ENCODE peak calls at places on chromosomes 12 and 14, in four cellular contexts. N is adipocyte, R is EL, Y is transverse colon. T is an unnamed sample.

GRCh38 chr12:89821901-89822300 is 113.3 kb upstream of the ATP2B1 start:
- DNase-seq in N (no peak), R (no peak), Y (no peak), T (peak)

GRCh38 chr12:111387747-111388365 is 17.9 kb upstream of the SH2B3 start:
- DNase-seq in N (no peak), R (no peak), Y (no peak), T (no peak)

GRCh38 chr12:88362439-88362838 is 217.8 kb downstream of the KITLG start:
- DNase-seq in N (no peak), R (peak), Y (no peak), T (no peak)

GRCh38 chr12:59916988-59917387 is 321.2 kb downstream of the SLC16A7 start:
- DNase-seq in N (no peak), R (no peak), Y (no peak), T (no peak)

GRCh38 chr12:47820631-47821345 is 1.1 kb upstream of the HDAC7 start:
- DNase-seq in N (peak), R (peak), Y (peak), T (no peak)

GRCh38 chr14:101004176-101004575 is 100.7 kb upstream of the RTL1 start:
- DNase-seq in N (no peak), R (no peak), Y (no peak), T (no peak)

GRCh38 chr12:94074970-94075695 is 73.2 kb upstream of the PLXNC1 start:
- DNase-seq in N (peak), R (peak), Y (peak), T (peak)

GRCh38 chr12:125470838-125471775 is 405.9 kb downstream of the AACS start:
- DNase-seq in N (no peak), R (no peak), Y (peak), T (peak)

GRCh38 chr12:75533239-75533638 is 21.8 kb upstream of the KRR1 start:
- DNase-seq in N (no peak), R (no peak), Y (no peak), T (no peak)

GRCh38 chr12:64675795-64676194 is 65.5 kb downstream of the RASSF3 start:
- DNase-seq in N (peak), R (peak), Y (peak), T (no peak)

GRCh38 chr14:60931206-60931605 is 49.7 kb downstream of the TRMT5 start:
- DNase-seq in N (no peak), R (no peak), Y (no peak), T (no peak)

GRCh38 chr14:90785474-90785873 is 30.8 kb downstream of the TTC7B start:
- DNase-seq in N (no peak), R (peak), Y (peak), T (no peak)

GRCh38 chr14:100028990-100029677 is 36.1 kb upstream of the EVL start:
- DNase-seq in N (peak), R (peak), Y (no peak), T (no peak)

GRCh38 chr12:131074221-131075083 is 120.7 kb downstream of the ADGRD1 start:
- DNase-seq in N (no peak), R (no peak), Y (no peak), T (peak)

GRCh38 chr14:101985957-101986356 is 21.6 kb downstream of the DYNC1H1 start:
- DNase-seq in N (no peak), R (no peak), Y (no peak), T (no peak)

GRCh38 chr14:21136024-21136423 is 19.8 kb downstream of the OR5AU1 start:
- DNase-seq in N (peak), R (peak), Y (no peak), T (peak)

GRCh38 chr12:110670161-110670701 is 18.7 kb downstream of the HVCN1 start:
- DNase-seq in N (no peak), R (no peak), Y (no peak), T (peak)

GRCh38 chr12:86018361-86018760 is 144.3 kb downstream of the NTS start:
- DNase-seq in N (no peak), R (no peak), Y (no peak), T (no peak)

GRCh38 chr12:6070472-6071257 is 53.8 kb downstream of the VWF start:
- DNase-seq in N (no peak), R (no peak), Y (no peak), T (no peak)